ENCODE peak calls at places on chromosomes 6 and 20, in four cellular contexts. C is hepatocyte, W is astrocyte, Q is GM12878. S is an unnamed sample.

GRCh38 chr20:3786126-3786484 is 435 bp downstream of the CENPB start:
- DNase-seq in C (peak), W (peak), Q (no peak), S (peak)

GRCh38 chr6:72322778-72323177 is 299.1 kb upstream of the KCNQ5 start:
- DNase-seq in C (no peak), W (no peak), Q (no peak), S (no peak)

GRCh38 chr6:2173203-2173961 is 72.0 kb downstream of the GMDS start:
- DNase-seq in C (no peak), W (no peak), Q (no peak), S (no peak)

GRCh38 chr6:167499161-167499660 is 174.3 kb downstream of the TTLL2 start:
- DNase-seq in C (peak), W (no peak), Q (no peak), S (no peak)

GRCh38 chr6:36131517-36132220 is 1.4 kb downstream of the MAPK13 start:
- DNase-seq in C (peak), W (peak), Q (peak), S (no peak)

GRCh38 chr6:120894077-120894476 is 440.2 kb downstream of the TBC1D32 start:
- DNase-seq in C (no peak), W (no peak), Q (peak), S (no peak)

GRCh38 chr20:48735112-48735511 is 92.7 kb downstream of the PREX1 start:
- DNase-seq in C (no peak), W (no peak), Q (no peak), S (no peak)

GRCh38 chr6:165698868-165699267 is 35.8 kb upstream of the PDE10A start:
- DNase-seq in C (no peak), W (no peak), Q (no peak), S (no peak)

GRCh38 chr20:33812673-33813462 is 1.7 kb downstream of the CHMP4B start:
- DNase-seq in C (peak), W (no peak), Q (no peak), S (peak)

GRCh38 chr6:13671742-13672141 is 39.9 kb downstream of the RANBP9 start:
- DNase-seq in C (no peak), W (no peak), Q (no peak), S (no peak)

GRCh38 chr6:146410851-146411595 is 132.6 kb upstream of the RAB32 start:
- DNase-seq in C (no peak), W (peak), Q (no peak), S (peak)

GRCh38 chr6:34630040-34630439 is 66.5 kb downstream of the ILRUN start:
- DNase-seq in C (peak), W (peak), Q (no peak), S (peak)

GRCh38 chr20:50625986-50626677 is 65.2 kb downstream of the RIPOR3 start:
- DNase-seq in C (peak), W (no peak), Q (no peak), S (no peak)

GRCh38 chr6:10398439-10399218 is 16.2 kb downstream of the TFAP2A start:
- DNase-seq in C (no peak), W (no peak), Q (no peak), S (no peak)

GRCh38 chr6:142372348-142372747 is 70.5 kb downstream of the ADGRG6 start:
- DNase-seq in C (peak), W (peak), Q (no peak), S (peak)

GRCh38 chr20:62088258-62089127 is 22.8 kb upstream of the TAF4 start:
- DNase-seq in C (peak), W (peak), Q (no peak), S (peak)

GRCh38 chr6:144151010-144151727 is 852 bp downstream of the STX11 start:
- DNase-seq in C (peak), W (no peak), Q (peak), S (peak)

GRCh38 chr6:149964243-149965190 is 774 bp downstream of the ULBP1 start:
- DNase-seq in C (no peak), W (peak), Q (no peak), S (no peak)

GRCh38 chr20:62728781-62729300 is 20.2 kb downstream of the NTSR1 start:
- DNase-seq in C (no peak), W (no peak), Q (no peak), S (no peak)

GRCh38 chr6:10230533-10230932 is 184.3 kb downstream of the TFAP2A start:
- DNase-seq in C (no peak), W (no peak), Q (no peak), S (no peak)

GRCh38 chr20:35503841-35504460 is 25.5 kb downstream of the C20orf173 start:
- DNase-seq in C (no peak), W (no peak), Q (no peak), S (no peak)

GRCh38 chr20:23007886-23008285 is 27.2 kb upstream of the SSTR4 start:
- DNase-seq in C (no peak), W (no peak), Q (no peak), S (no peak)

GRCh38 chr20:51023617-51024155 is 779 bp upstream of the KCNG1 start:
- DNase-seq in C (no peak), W (no peak), Q (no peak), S (no peak)

GRCh38 chr6:97396880-97397279 is 113.9 kb upstream of the MMS22L start:
- DNase-seq in C (no peak), W (no peak), Q (no peak), S (no peak)

GRCh38 chr6:163818719-163819118 is 404.2 kb downstream of the QKI start:
- DNase-seq in C (no peak), W (no peak), Q (no peak), S (no peak)

GRCh38 chr6:149862901-149863595 is 1.1 kb downstream of the LRP11 start:
- DNase-seq in C (peak), W (peak), Q (no peak), S (peak)

GRCh38 chr6:154509421-154510143 is 903 bp downstream of the CNKSR3 start:
- DNase-seq in C (peak), W (peak), Q (no peak), S (peak)

GRCh38 chr6:110816677-110817076 is 1.4 kb upstream of the CDK19 start:
- DNase-seq in C (no peak), W (no peak), Q (no peak), S (no peak)

GRCh38 chr6:41278699-41279405 is 7.6 kb downstream of the TREM1 start:
- DNase-seq in C (peak), W (peak), Q (no peak), S (peak)

GRCh38 chr6:149264629-149265028 is 52.9 kb upstream of the TAB2 start:
- DNase-seq in C (no peak), W (no peak), Q (no peak), S (no peak)

DNA sequence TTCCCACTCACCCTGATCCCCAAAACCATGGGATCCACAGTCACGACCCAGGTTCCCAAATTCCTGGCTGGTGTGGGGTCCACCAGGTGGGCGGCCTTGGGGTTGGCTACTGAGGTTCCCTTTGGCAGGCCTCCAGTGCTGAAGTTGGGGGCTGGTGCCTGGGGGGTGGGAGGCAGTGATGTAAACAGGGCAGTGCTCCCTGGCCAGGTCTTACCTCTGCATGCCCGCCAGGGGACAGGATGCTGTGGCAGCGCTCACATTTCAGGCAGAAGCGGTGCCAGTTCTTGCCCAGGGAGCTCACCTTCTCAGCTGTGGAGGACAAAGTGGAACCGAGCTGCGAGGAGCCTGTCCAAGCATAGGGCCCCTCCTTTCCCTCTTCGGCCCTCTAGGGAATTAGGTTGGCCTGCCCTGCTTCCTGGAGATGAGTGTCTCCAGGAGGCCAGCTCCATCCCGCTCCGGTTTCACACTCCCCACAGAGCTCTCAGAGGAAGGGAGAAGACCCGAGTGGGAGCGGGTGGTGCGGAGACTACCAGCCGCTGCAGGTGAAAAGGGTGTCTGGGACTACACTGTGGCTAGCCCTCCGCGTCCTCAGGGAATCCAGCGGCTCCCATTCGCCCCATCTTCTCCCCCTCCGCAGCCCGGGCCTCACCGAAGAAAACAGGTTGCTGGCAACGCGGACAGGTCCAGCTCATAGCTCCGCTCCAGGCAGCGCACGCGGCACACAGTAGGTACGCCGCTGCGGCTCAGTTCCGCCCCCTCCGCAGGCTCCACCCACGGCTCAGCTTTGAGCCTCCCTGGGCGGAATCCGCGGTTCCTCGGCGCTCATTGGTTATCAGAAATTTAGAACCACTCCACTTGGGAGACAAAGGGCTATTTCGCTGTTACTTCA is at the start of gene CRIP3:
- DNase-seq in C (peak), W (no peak), Q (no peak), S (peak)
- TF ChIP-seq CTCF in C (peak), W (no peak), Q (peak), S (peak)

GRCh38 chr6:125002090-125002741 is 40.0 kb downstream of the RNF217 start:
- DNase-seq in C (no peak), W (peak), Q (no peak), S (no peak)
- H2AFZ ChIP-seq in C (no peak), W (no peak), Q (no peak), S (no peak)

GRCh38 chr6:81793811-81794210 is 41.3 kb upstream of the TENT5A start:
- DNase-seq in C (no peak), W (peak), Q (no peak), S (no peak)
- TF ChIP-seq CTCF in C (no peak), W (no peak), Q (no peak), S (no peak)

GRCh38 chr6:5174756-5175155 is 86.0 kb downstream of the LYRM4 start:
- DNase-seq in C (no peak), W (no peak), Q (no peak), S (no peak)
- H2AFZ ChIP-seq in C (no peak), W (no peak), Q (peak), S (no peak)

DNA sequence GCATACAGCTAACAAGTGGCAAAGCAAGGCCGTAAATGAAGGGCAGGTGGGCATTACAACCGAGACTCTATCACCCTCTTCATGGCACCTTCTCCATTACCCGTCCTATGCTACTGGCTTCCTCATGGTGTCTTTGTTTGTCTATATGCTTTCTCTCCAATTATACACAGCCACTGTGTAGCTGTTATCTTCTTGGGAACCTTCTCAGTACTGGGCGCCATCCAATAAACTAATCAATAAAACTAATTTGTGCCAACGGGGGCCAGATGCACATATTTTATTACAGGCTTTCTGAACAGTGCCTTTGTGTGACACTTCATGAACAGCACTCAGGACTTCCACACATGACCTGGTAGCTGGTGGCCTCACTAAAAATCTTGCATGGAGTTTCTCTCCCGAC is 149.8 kb upstream of the PCSK2 start:
- DNase-seq in C (no peak), W (no peak), Q (no peak), S (no peak)
- TF ChIP-seq CTCF in C (no peak), W (no peak), Q (no peak), S (no peak)

GRCh38 chr6:161434331-161434730 is 160.5 kb upstream of the AGPAT4 start:
- DNase-seq in C (no peak), W (peak), Q (no peak), S (peak)
- H2AFZ ChIP-seq in C (no peak), W (peak), Q (no peak), S (peak)